ENCODE peak calls at places on chromosomes 11 and 22, in five cellular contexts. One of them, this sample, is unnamed.

GRCh38 chr22:27247691-27248434 is 553.7 kb downstream of the MN1 start:
- DNase-seq in astrocyte of the spinal cord: no peak
- DNase-seq in foreskin fibroblast: peak
- DNase-seq in RWPE1: no peak
- DNase-seq in fibroblast of lung: peak
- DNase-seq in this sample: peak

GRCh38 chr22:26587991-26588613 is 1.8 kb downstream of the TPST2 start:
- DNase-seq in astrocyte of the spinal cord: no peak
- DNase-seq in foreskin fibroblast: no peak
- DNase-seq in RWPE1: no peak
- DNase-seq in fibroblast of lung: peak
- DNase-seq in this sample: no peak

GRCh38 chr22:23772315-23773246 is at the start of gene MMP11:
- DNase-seq in astrocyte of the spinal cord: no peak
- DNase-seq in foreskin fibroblast: peak
- DNase-seq in RWPE1: peak
- DNase-seq in fibroblast of lung: peak
- DNase-seq in this sample: no peak

GRCh38 chr22:32589007-32589406 is 114.4 kb downstream of the FBXO7 start:
- DNase-seq in astrocyte of the spinal cord: peak
- DNase-seq in foreskin fibroblast: peak
- DNase-seq in RWPE1: no peak
- DNase-seq in fibroblast of lung: no peak
- DNase-seq in this sample: peak

GRCh38 chr22:49136816-49137180 is 690.9 kb downstream of the BRD1 start:
- DNase-seq in astrocyte of the spinal cord: no peak
- DNase-seq in foreskin fibroblast: no peak
- DNase-seq in RWPE1: no peak
- DNase-seq in fibroblast of lung: no peak
- DNase-seq in this sample: no peak

GRCh38 chr22:44193537-44193896 is 12.8 kb downstream of the PARVG start:
- DNase-seq in astrocyte of the spinal cord: no peak
- DNase-seq in foreskin fibroblast: no peak
- DNase-seq in RWPE1: peak
- DNase-seq in fibroblast of lung: no peak
- DNase-seq in this sample: no peak

GRCh38 chr11:12794556-12795230 is 120.5 kb downstream of the TEAD1 start:
- DNase-seq in astrocyte of the spinal cord: no peak
- DNase-seq in foreskin fibroblast: no peak
- DNase-seq in RWPE1: no peak
- DNase-seq in fibroblast of lung: peak
- DNase-seq in this sample: no peak

GRCh38 chr11:27722117-27722844 is 22.0 kb upstream of the BDNF start:
- DNase-seq in astrocyte of the spinal cord: peak
- DNase-seq in foreskin fibroblast: peak
- DNase-seq in RWPE1: peak
- DNase-seq in fibroblast of lung: peak
- DNase-seq in this sample: no peak

GRCh38 chr11:61092280-61092766 is 10.0 kb upstream of the CD5 start:
- DNase-seq in astrocyte of the spinal cord: no peak
- DNase-seq in foreskin fibroblast: no peak
- DNase-seq in RWPE1: no peak
- DNase-seq in fibroblast of lung: no peak
- DNase-seq in this sample: no peak

GRCh38 chr22:32378703-32379272 is 21.1 kb downstream of the RFPL3 start:
- DNase-seq in astrocyte of the spinal cord: peak
- DNase-seq in foreskin fibroblast: peak
- DNase-seq in RWPE1: peak
- DNase-seq in fibroblast of lung: peak
- DNase-seq in this sample: peak

GRCh38 chr11:7576671-7577225 is 62.9 kb downstream of the PPFIBP2 start:
- DNase-seq in astrocyte of the spinal cord: no peak
- DNase-seq in foreskin fibroblast: peak
- DNase-seq in RWPE1: no peak
- DNase-seq in fibroblast of lung: peak
- DNase-seq in this sample: peak

GRCh38 chr11:12882670-12883069 is 126.4 kb upstream of the RASSF10 start:
- DNase-seq in astrocyte of the spinal cord: no peak
- DNase-seq in foreskin fibroblast: peak
- DNase-seq in RWPE1: no peak
- DNase-seq in fibroblast of lung: no peak
- DNase-seq in this sample: no peak

GRCh38 chr11:71988050-71988449 is 10.7 kb upstream of the IL18BP start:
- DNase-seq in astrocyte of the spinal cord: peak
- DNase-seq in foreskin fibroblast: peak
- DNase-seq in RWPE1: no peak
- DNase-seq in fibroblast of lung: peak
- DNase-seq in this sample: peak

GRCh38 chr11:64036081-64037026 is 623 bp downstream of the FLRT1 start:
- DNase-seq in astrocyte of the spinal cord: peak
- DNase-seq in foreskin fibroblast: peak
- DNase-seq in RWPE1: no peak
- DNase-seq in fibroblast of lung: peak
- DNase-seq in this sample: peak

GRCh38 chr11:6298605-6299004 is 21.7 kb downstream of the CAVIN3 start:
- DNase-seq in astrocyte of the spinal cord: no peak
- DNase-seq in foreskin fibroblast: peak
- DNase-seq in RWPE1: peak
- DNase-seq in fibroblast of lung: peak
- DNase-seq in this sample: peak

GRCh38 chr11:19561011-19561410 is 151.6 kb upstream of the NAV2 start:
- DNase-seq in astrocyte of the spinal cord: peak
- DNase-seq in foreskin fibroblast: no peak
- DNase-seq in RWPE1: no peak
- DNase-seq in fibroblast of lung: peak
- DNase-seq in this sample: no peak

GRCh38 chr11:72314199-72314598 is 70.2 kb upstream of the PHOX2A start:
- DNase-seq in astrocyte of the spinal cord: no peak
- DNase-seq in foreskin fibroblast: no peak
- DNase-seq in RWPE1: no peak
- DNase-seq in fibroblast of lung: no peak
- DNase-seq in this sample: no peak

GRCh38 chr11:111443032-111443431 is 64.0 kb upstream of the POU2AF1 start:
- DNase-seq in astrocyte of the spinal cord: no peak
- DNase-seq in foreskin fibroblast: no peak
- DNase-seq in RWPE1: no peak
- DNase-seq in fibroblast of lung: no peak
- DNase-seq in this sample: no peak

GRCh38 chr11:34397120-34397519 is 39.3 kb upstream of the ABTB2 start:
- DNase-seq in astrocyte of the spinal cord: no peak
- DNase-seq in foreskin fibroblast: no peak
- DNase-seq in RWPE1: no peak
- DNase-seq in fibroblast of lung: no peak
- DNase-seq in this sample: no peak

GRCh38 chr22:45284705-45285305 is at the start of gene UPK3A:
- DNase-seq in astrocyte of the spinal cord: no peak
- DNase-seq in foreskin fibroblast: peak
- DNase-seq in RWPE1: peak
- DNase-seq in fibroblast of lung: no peak
- DNase-seq in this sample: no peak

GRCh38 chr11:96579642-96580041 is 189.8 kb downstream of the JRKL start:
- DNase-seq in astrocyte of the spinal cord: no peak
- DNase-seq in foreskin fibroblast: no peak
- DNase-seq in RWPE1: no peak
- DNase-seq in fibroblast of lung: no peak
- DNase-seq in this sample: no peak

GRCh38 chr11:2446590-2447252 is 1.9 kb downstream of the KCNQ1 start:
- DNase-seq in astrocyte of the spinal cord: no peak
- DNase-seq in foreskin fibroblast: no peak
- DNase-seq in RWPE1: no peak
- DNase-seq in fibroblast of lung: no peak
- DNase-seq in this sample: no peak

GRCh38 chr11:64959498-64959897 is 12.4 kb downstream of the MAJIN start:
- DNase-seq in astrocyte of the spinal cord: no peak
- DNase-seq in foreskin fibroblast: peak
- DNase-seq in RWPE1: no peak
- DNase-seq in fibroblast of lung: no peak
- DNase-seq in this sample: no peak

GRCh38 chr11:26931881-26932280 is 62.0 kb upstream of the FIBIN start:
- DNase-seq in astrocyte of the spinal cord: no peak
- DNase-seq in foreskin fibroblast: no peak
- DNase-seq in RWPE1: no peak
- DNase-seq in fibroblast of lung: no peak
- DNase-seq in this sample: no peak

GRCh38 chr22:50583294-50583865 is 731 bp upstream of the CHKB start:
- DNase-seq in astrocyte of the spinal cord: no peak
- DNase-seq in foreskin fibroblast: no peak
- DNase-seq in RWPE1: no peak
- DNase-seq in fibroblast of lung: no peak
- DNase-seq in this sample: no peak
- TF ChIP-seq CTCF in astrocyte of the spinal cord: peak
- TF ChIP-seq CTCF in foreskin fibroblast: no peak
- TF ChIP-seq CTCF in RWPE1: no peak
- TF ChIP-seq CTCF in fibroblast of lung: peak
- TF ChIP-seq CTCF in this sample: no peak

DNA sequence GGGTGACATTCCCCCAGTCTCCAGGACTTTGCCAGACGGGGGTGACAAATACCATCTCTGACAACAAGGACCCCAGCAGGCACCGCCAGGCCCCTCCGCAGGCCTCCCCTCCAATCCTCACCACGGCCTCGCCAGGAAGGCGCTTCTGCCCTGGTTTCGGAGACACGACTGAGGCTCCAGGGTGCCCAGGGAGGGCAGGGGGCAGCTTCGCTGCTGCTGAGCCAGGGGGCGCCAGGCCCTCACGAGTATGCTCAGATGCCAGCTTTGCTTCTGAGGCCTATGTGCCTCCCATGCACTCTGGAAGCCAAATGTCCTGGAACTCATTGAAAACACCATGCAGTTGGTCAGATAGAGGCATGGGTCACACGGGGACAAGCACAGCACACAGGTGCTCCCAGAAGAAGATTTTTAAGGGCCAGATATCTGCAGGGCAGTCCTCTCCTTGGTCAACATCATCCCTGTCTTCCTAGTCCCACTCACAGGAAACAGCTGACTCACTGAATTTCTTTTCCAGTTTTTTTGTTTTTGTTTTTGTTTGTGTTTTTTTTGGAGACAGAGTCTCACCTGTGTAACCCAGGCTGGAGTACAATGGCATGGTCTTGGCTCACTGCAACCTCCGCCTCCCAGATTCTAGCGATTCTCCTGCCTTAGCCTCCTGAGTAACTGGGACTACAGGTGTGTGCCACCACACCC is 19.9 kb downstream of the BID start:
- DNase-seq in astrocyte of the spinal cord: no peak
- DNase-seq in foreskin fibroblast: no peak
- DNase-seq in RWPE1: no peak
- DNase-seq in fibroblast of lung: no peak
- DNase-seq in this sample: no peak
- TF ChIP-seq CTCF in astrocyte of the spinal cord: peak
- TF ChIP-seq CTCF in foreskin fibroblast: no peak
- TF ChIP-seq CTCF in RWPE1: no peak
- TF ChIP-seq CTCF in fibroblast of lung: no peak
- TF ChIP-seq CTCF in this sample: peak

GRCh38 chr11:75143420-75143731 is 7.5 kb upstream of the SLCO2B1 start:
- DNase-seq in astrocyte of the spinal cord: no peak
- DNase-seq in foreskin fibroblast: no peak
- DNase-seq in RWPE1: no peak
- DNase-seq in fibroblast of lung: no peak
- DNase-seq in this sample: no peak

GRCh38 chr11:75142714-75143419 is 8.0 kb upstream of the SLCO2B1 start:
- DNase-seq in astrocyte of the spinal cord: peak
- DNase-seq in foreskin fibroblast: peak
- DNase-seq in RWPE1: peak
- DNase-seq in fibroblast of lung: peak
- DNase-seq in this sample: peak

GRCh38 chr11:75145196-75145971 is 5.5 kb upstream of the SLCO2B1 start:
- DNase-seq in astrocyte of the spinal cord: no peak
- DNase-seq in foreskin fibroblast: no peak
- DNase-seq in RWPE1: no peak
- DNase-seq in fibroblast of lung: no peak
- DNase-seq in this sample: no peak

GRCh38 chr11:75145972-75146519 is 4.9 kb upstream of the SLCO2B1 start:
- DNase-seq in astrocyte of the spinal cord: no peak
- DNase-seq in foreskin fibroblast: no peak
- DNase-seq in RWPE1: no peak
- DNase-seq in fibroblast of lung: no peak
- DNase-seq in this sample: no peak

GRCh38 chr11:75144716-75145014 is 6.2 kb upstream of the SLCO2B1 start:
- DNase-seq in astrocyte of the spinal cord: no peak
- DNase-seq in foreskin fibroblast: no peak
- DNase-seq in RWPE1: no peak
- DNase-seq in fibroblast of lung: no peak
- DNase-seq in this sample: no peak
- TF ChIP-seq CTCF in astrocyte of the spinal cord: no peak
- TF ChIP-seq CTCF in foreskin fibroblast: no peak
- TF ChIP-seq CTCF in RWPE1: no peak
- TF ChIP-seq CTCF in fibroblast of lung: no peak
- TF ChIP-seq CTCF in this sample: no peak

DNA sequence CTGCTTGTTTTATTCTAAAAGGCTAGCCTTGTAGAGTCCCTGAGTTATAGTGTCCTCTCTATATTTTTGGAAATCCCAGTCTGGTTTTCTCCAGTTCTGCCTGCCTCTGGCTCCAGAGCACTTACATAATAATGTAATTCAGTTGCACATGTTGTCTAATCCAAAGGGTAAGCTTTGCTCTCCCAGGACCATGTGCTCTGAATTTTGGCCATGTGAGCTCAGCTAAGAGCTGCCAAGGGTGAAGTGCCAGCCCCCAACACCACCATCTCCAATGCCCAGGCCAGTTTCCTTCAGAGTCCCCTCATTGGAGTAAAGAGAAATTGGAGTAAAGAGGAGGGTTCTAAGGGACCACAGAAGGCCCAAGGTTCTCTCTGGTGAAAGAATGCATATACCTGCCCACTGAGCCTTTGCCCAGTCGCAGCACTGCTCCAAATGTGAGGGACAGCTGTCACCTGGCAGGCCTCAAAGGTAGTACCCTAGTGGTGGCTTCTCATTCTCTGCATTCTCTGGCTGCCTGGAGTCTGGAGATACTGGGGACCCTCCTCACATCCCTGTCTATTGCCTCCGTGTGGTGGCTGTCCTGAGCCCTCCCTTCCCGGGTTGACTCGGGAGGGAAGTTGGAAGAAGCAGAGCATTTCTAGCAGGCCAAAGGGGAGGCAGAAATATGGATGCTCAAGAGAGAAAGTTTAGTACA is 4.9 kb downstream of the CRY2 start:
- DNase-seq in astrocyte of the spinal cord: no peak
- DNase-seq in foreskin fibroblast: no peak
- DNase-seq in RWPE1: no peak
- DNase-seq in fibroblast of lung: no peak
- DNase-seq in this sample: no peak
- TF ChIP-seq CTCF in astrocyte of the spinal cord: no peak
- TF ChIP-seq CTCF in foreskin fibroblast: no peak
- TF ChIP-seq CTCF in RWPE1: no peak
- TF ChIP-seq CTCF in fibroblast of lung: no peak
- TF ChIP-seq CTCF in this sample: no peak

GRCh38 chr11:106552694-106553203 is 465.5 kb downstream of the GUCY1A2 start:
- DNase-seq in astrocyte of the spinal cord: no peak
- DNase-seq in foreskin fibroblast: no peak
- DNase-seq in RWPE1: no peak
- DNase-seq in fibroblast of lung: no peak
- DNase-seq in this sample: no peak
- TF ChIP-seq CTCF in astrocyte of the spinal cord: no peak
- TF ChIP-seq CTCF in foreskin fibroblast: no peak
- TF ChIP-seq CTCF in RWPE1: no peak
- TF ChIP-seq CTCF in fibroblast of lung: no peak
- TF ChIP-seq CTCF in this sample: no peak

GRCh38 chr11:21495879-21496278 is 697.0 kb upstream of the ANO5 start:
- DNase-seq in astrocyte of the spinal cord: no peak
- DNase-seq in foreskin fibroblast: no peak
- DNase-seq in RWPE1: no peak
- DNase-seq in fibroblast of lung: no peak
- DNase-seq in this sample: no peak
- TF ChIP-seq CTCF in astrocyte of the spinal cord: no peak
- TF ChIP-seq CTCF in foreskin fibroblast: no peak
- TF ChIP-seq CTCF in RWPE1: no peak
- TF ChIP-seq CTCF in fibroblast of lung: no peak
- TF ChIP-seq CTCF in this sample: no peak